ENCODE peak calls at places on chromosome 15, in nine cellular contexts. G is tibial artery, E is GM23338, Z is mammary epithelial cell, B is spleen, A is H9, D is HFFc6, W is stomach, V is cardiac fibroblast. J is an unnamed sample.

GRCh38 chr15:85741662-85742061 is 53.1 kb downstream of the KLHL25 start:
- DNase-seq in G (peak; percentile 17), E (no peak), Z (no peak), B (no peak), A (no peak), D (no peak), W (no peak), V (no peak), J (no peak)

GRCh38 chr15:40072216-40072990 is 33.4 kb upstream of the SRP14 start:
- DNase-seq in G (no peak), E (peak; percentile 45), Z (no peak), B (peak; percentile 69), A (peak; percentile 57), D (no peak), W (no peak), V (no peak), J (no peak)

GRCh38 chr15:67690936-67691335 is 134.4 kb upstream of the SKOR1 start:
- DNase-seq in G (no peak), E (no peak), Z (peak; percentile 67), B (no peak), A (no peak), D (no peak), W (no peak), V (peak; percentile 50), J (no peak)

GRCh38 chr15:37860896-37861295 is 73.5 kb upstream of the TMCO5A start:
- DNase-seq in G (no peak), E (no peak), Z (no peak), B (no peak), A (no peak), D (no peak), W (no peak), V (no peak), J (no peak)

GRCh38 chr15:78329625-78330024 is 10.5 kb upstream of the CRABP1 start:
- DNase-seq in G (no peak), E (no peak), Z (no peak), B (no peak), A (no peak), D (no peak), W (no peak), V (peak; percentile 21), J (no peak)

GRCh38 chr15:39079296-39079834 is 501.5 kb upstream of the THBS1 start:
- DNase-seq in G (no peak), E (no peak), Z (peak; percentile 81), B (no peak), A (no peak), D (peak; percentile 71), W (no peak), V (peak; percentile 88), J (no peak)

GRCh38 chr15:89004726-89005030 is 83.6 kb upstream of the ABHD2 start:
- DNase-seq in G (no peak), E (no peak), Z (no peak), B (no peak), A (no peak), D (no peak), W (no peak), V (no peak), J (no peak)

GRCh38 chr15:85754993-85755392 is 39.7 kb downstream of the KLHL25 start:
- DNase-seq in G (no peak), E (no peak), Z (no peak), B (peak; percentile 45), A (peak; percentile 22), D (no peak), W (no peak), V (peak; percentile 52), J (no peak)

GRCh38 chr15:73560501-73561117 is 72.6 kb downstream of the NPTN start:
- DNase-seq in G (no peak), E (peak; percentile 77), Z (peak; percentile 51), B (no peak), A (no peak), D (peak; percentile 67), W (no peak), V (peak; percentile 87), J (no peak)

GRCh38 chr15:80916056-80916455 is 73.6 kb downstream of the MESD start:
- DNase-seq in G (no peak), E (no peak), Z (no peak), B (no peak), A (no peak), D (no peak), W (no peak), V (no peak), J (no peak)

GRCh38 chr15:48712546-48712945 is 67.0 kb upstream of the FBN1 start:
- DNase-seq in G (no peak), E (no peak), Z (no peak), B (no peak), A (no peak), D (no peak), W (no peak), V (no peak), J (no peak)

DNA sequence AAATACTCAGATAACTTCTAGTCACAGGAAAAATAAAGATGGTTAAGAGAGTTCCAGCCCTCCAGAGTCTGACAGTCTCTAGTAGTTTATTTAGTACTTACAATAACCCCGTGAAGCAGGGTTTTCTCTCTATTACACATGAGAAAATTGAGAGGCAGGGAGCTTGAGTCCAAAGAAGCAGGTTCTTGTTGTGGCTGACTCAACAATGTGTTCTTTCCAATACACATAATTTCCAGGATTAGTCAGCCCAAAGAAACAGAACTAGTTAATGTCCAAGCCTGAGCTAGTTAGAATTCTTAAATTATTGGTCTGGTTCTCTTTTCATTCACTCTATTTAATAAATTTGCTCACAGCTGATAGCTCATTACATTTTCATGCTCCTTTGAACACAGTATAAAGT is 49.9 kb downstream of the ALDH1A2 start:
- DNase-seq in G (no peak), E (no peak), Z (peak; percentile 59), B (no peak), A (no peak), D (no peak), W (no peak), V (no peak), J (no peak)
- TF ChIP-seq CTCF in G (no peak), E (no peak), Z (no peak), B (no peak), A (no peak), D (no peak), W (no peak), V (no peak), J (no peak)

DNA sequence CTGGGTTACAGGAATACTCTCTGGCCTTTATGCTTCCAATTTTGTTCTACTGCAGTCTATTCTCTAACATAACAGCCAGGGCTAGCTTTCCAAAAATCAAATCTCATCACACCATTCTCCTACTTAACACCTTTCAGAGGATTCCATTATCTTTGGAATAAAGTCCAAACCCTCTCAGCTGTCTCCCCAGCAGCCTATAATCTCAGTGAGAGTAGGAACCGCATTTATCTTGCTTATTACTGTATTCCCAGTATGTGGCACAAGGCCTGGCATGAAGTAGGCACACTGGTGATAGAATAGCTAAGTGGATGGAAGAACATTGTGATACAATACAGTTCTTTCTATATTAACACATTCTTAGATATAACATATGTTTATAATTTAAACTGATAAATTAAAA is 49.0 kb upstream of the MYO5C start:
- DNase-seq in G (no peak), E (no peak), Z (no peak), B (no peak), A (no peak), D (no peak), W (no peak), V (no peak), J (no peak)
- TF ChIP-seq CTCF in G (no peak), E (no peak), Z (no peak), B (no peak), A (no peak), D (no peak), W (no peak), V (no peak), J (no peak)

GRCh38 chr15:23869391-23869790 is 182.3 kb upstream of the NDN start:
- DNase-seq in G (no peak), E (peak; percentile 92), Z (no peak), B (peak; percentile 75), A (peak; percentile 89), D (no peak), W (no peak), V (no peak), J (peak; percentile 85)

GRCh38 chr15:23860846-23861245 is 173.7 kb upstream of the NDN start:
- DNase-seq in G (no peak), E (no peak), Z (no peak), B (no peak), A (no peak), D (no peak), W (no peak), V (no peak), J (no peak)

GRCh38 chr15:23866832-23867231 is 179.7 kb upstream of the NDN start:
- DNase-seq in G (no peak), E (peak; percentile 47), Z (no peak), B (no peak), A (no peak), D (no peak), W (no peak), V (no peak), J (no peak)
- TF ChIP-seq CTCF in G (no peak), E (peak; percentile 55), Z (no peak), B (no peak), A (peak; percentile 61), D (peak; percentile 18), W (no peak), V (no peak), J (no peak)

GRCh38 chr15:46460426-46460825 is 825.6 kb downstream of the SQOR start:
- DNase-seq in G (no peak), E (no peak), Z (no peak), B (no peak), A (no peak), D (no peak), W (no peak), V (no peak), J (no peak)
- TF ChIP-seq CTCF in G (no peak), E (no peak), Z (no peak), B (no peak), A (no peak), D (no peak), W (no peak), V (no peak), J (no peak)

J was measured in glutamatergic neuron.